ENCODE peak calls at places on chromosomes 7 and 10, in four cellular contexts. One of them, this sample, is unnamed.

GRCh38 chr7:101179117-101179779 is 845 bp downstream of the NAT16 start:
- DNase-seq in activated naive CD4-positive, alpha-beta T cell treated with anti-CD3 and anti-CD28 coated beads for 36 hours: no peak
- DNase-seq in AG09319: no peak
- DNase-seq in thoracic aorta: no peak
- DNase-seq in this sample: no peak

GRCh38 chr7:94431620-94432295 is 37.1 kb downstream of the COL1A2 start:
- DNase-seq in activated naive CD4-positive, alpha-beta T cell treated with anti-CD3 and anti-CD28 coated beads for 36 hours: no peak
- DNase-seq in thoracic aorta: no peak
- DNase-seq in AG09319: no peak
- DNase-seq in this sample: no peak

GRCh38 chr7:108613147-108613948 is 43.7 kb downstream of the DNAJB9 start:
- DNase-seq in AG09319: no peak
- DNase-seq in thoracic aorta: no peak
- DNase-seq in activated naive CD4-positive, alpha-beta T cell treated with anti-CD3 and anti-CD28 coated beads for 36 hours: no peak
- DNase-seq in this sample: no peak

GRCh38 chr10:85621562-85621961 is 745.0 kb downstream of the GRID1 start:
- DNase-seq in AG09319: no peak
- DNase-seq in thoracic aorta: no peak
- DNase-seq in activated naive CD4-positive, alpha-beta T cell treated with anti-CD3 and anti-CD28 coated beads for 36 hours: no peak
- DNase-seq in this sample: no peak

GRCh38 chr7:4919969-4920766 is 36.7 kb upstream of the RADIL start:
- DNase-seq in AG09319: no peak
- DNase-seq in thoracic aorta: no peak
- DNase-seq in activated naive CD4-positive, alpha-beta T cell treated with anti-CD3 and anti-CD28 coated beads for 36 hours: no peak
- DNase-seq in this sample: no peak

GRCh38 chr7:40876604-40877003 is 741.8 kb downstream of the SUGCT start:
- DNase-seq in activated naive CD4-positive, alpha-beta T cell treated with anti-CD3 and anti-CD28 coated beads for 36 hours: no peak
- DNase-seq in AG09319: no peak
- DNase-seq in thoracic aorta: no peak
- DNase-seq in this sample: no peak

GRCh38 chr10:112967200-112967599 is 17.2 kb downstream of the TCF7L2 start:
- DNase-seq in activated naive CD4-positive, alpha-beta T cell treated with anti-CD3 and anti-CD28 coated beads for 36 hours: no peak
- DNase-seq in AG09319: no peak
- DNase-seq in thoracic aorta: no peak
- DNase-seq in this sample: no peak

GRCh38 chr7:6271091-6271658 is 1.2 kb downstream of the CYTH3 start:
- DNase-seq in thoracic aorta: peak; percentile 39
- DNase-seq in AG09319: no peak
- DNase-seq in activated naive CD4-positive, alpha-beta T cell treated with anti-CD3 and anti-CD28 coated beads for 36 hours: peak; percentile 64
- DNase-seq in this sample: no peak

GRCh38 chr7:5406957-5407930 is 16.4 kb downstream of the TNRC18 start:
- DNase-seq in thoracic aorta: no peak
- DNase-seq in AG09319: no peak
- DNase-seq in activated naive CD4-positive, alpha-beta T cell treated with anti-CD3 and anti-CD28 coated beads for 36 hours: no peak
- DNase-seq in this sample: no peak

GRCh38 chr10:12357525-12358151 is 8.3 kb downstream of the CAMK1D start:
- DNase-seq in AG09319: no peak
- DNase-seq in thoracic aorta: no peak
- DNase-seq in activated naive CD4-positive, alpha-beta T cell treated with anti-CD3 and anti-CD28 coated beads for 36 hours: no peak
- DNase-seq in this sample: no peak

GRCh38 chr7:155701972-155702544 is 57.6 kb downstream of the RBM33 start:
- DNase-seq in thoracic aorta: no peak
- DNase-seq in activated naive CD4-positive, alpha-beta T cell treated with anti-CD3 and anti-CD28 coated beads for 36 hours: no peak
- DNase-seq in AG09319: no peak
- DNase-seq in this sample: no peak

GRCh38 chr10:62815373-62816111 is 624 bp downstream of the EGR2 start:
- DNase-seq in thoracic aorta: no peak
- DNase-seq in activated naive CD4-positive, alpha-beta T cell treated with anti-CD3 and anti-CD28 coated beads for 36 hours: peak; percentile 32
- DNase-seq in AG09319: no peak
- DNase-seq in this sample: no peak

GRCh38 chr7:158369866-158370265 is 217.8 kb downstream of the PTPRN2 start:
- DNase-seq in thoracic aorta: no peak
- DNase-seq in activated naive CD4-positive, alpha-beta T cell treated with anti-CD3 and anti-CD28 coated beads for 36 hours: no peak
- DNase-seq in AG09319: no peak
- DNase-seq in this sample: no peak

GRCh38 chr10:118721005-118721876 is 33.5 kb downstream of the CACUL1 start:
- DNase-seq in AG09319: peak; percentile 22
- DNase-seq in thoracic aorta: peak; percentile 19
- DNase-seq in activated naive CD4-positive, alpha-beta T cell treated with anti-CD3 and anti-CD28 coated beads for 36 hours: peak; percentile 82
- DNase-seq in this sample: peak; percentile 61

GRCh38 chr10:35422236-35422635 is 85.9 kb downstream of the CCNY start:
- DNase-seq in AG09319: no peak
- DNase-seq in activated naive CD4-positive, alpha-beta T cell treated with anti-CD3 and anti-CD28 coated beads for 36 hours: no peak
- DNase-seq in thoracic aorta: no peak
- DNase-seq in this sample: no peak

GRCh38 chr10:49408437-49409306 is 12.8 kb upstream of the DRGX start:
- DNase-seq in AG09319: no peak
- DNase-seq in thoracic aorta: no peak
- DNase-seq in activated naive CD4-positive, alpha-beta T cell treated with anti-CD3 and anti-CD28 coated beads for 36 hours: peak; percentile 14
- DNase-seq in this sample: peak; percentile 31

GRCh38 chr7:74193054-74193453 is 16.8 kb upstream of the LAT2 start:
- DNase-seq in activated naive CD4-positive, alpha-beta T cell treated with anti-CD3 and anti-CD28 coated beads for 36 hours: no peak
- DNase-seq in AG09319: no peak
- DNase-seq in thoracic aorta: no peak
- DNase-seq in this sample: no peak

GRCh38 chr10:130493446-130494198 is 357.4 kb downstream of the GLRX3 start:
- DNase-seq in activated naive CD4-positive, alpha-beta T cell treated with anti-CD3 and anti-CD28 coated beads for 36 hours: no peak
- DNase-seq in thoracic aorta: no peak
- DNase-seq in AG09319: no peak
- DNase-seq in this sample: no peak

GRCh38 chr7:159036916-159037605 is 107.6 kb downstream of the VIPR2 start:
- DNase-seq in AG09319: no peak
- DNase-seq in activated naive CD4-positive, alpha-beta T cell treated with anti-CD3 and anti-CD28 coated beads for 36 hours: no peak
- DNase-seq in thoracic aorta: no peak
- DNase-seq in this sample: no peak

GRCh38 chr10:113704637-113705343 is 25.1 kb downstream of the CASP7 start:
- DNase-seq in AG09319: no peak
- DNase-seq in activated naive CD4-positive, alpha-beta T cell treated with anti-CD3 and anti-CD28 coated beads for 36 hours: peak; percentile 41
- DNase-seq in thoracic aorta: no peak
- DNase-seq in this sample: peak; percentile 32

GRCh38 chr7:121797283-121798037 is 75.5 kb upstream of the PTPRZ1 start:
- DNase-seq in activated naive CD4-positive, alpha-beta T cell treated with anti-CD3 and anti-CD28 coated beads for 36 hours: no peak
- DNase-seq in thoracic aorta: no peak
- DNase-seq in AG09319: no peak
- DNase-seq in this sample: no peak

GRCh38 chr7:152706465-152706864 is 30.5 kb upstream of the XRCC2 start:
- DNase-seq in AG09319: no peak
- DNase-seq in activated naive CD4-positive, alpha-beta T cell treated with anti-CD3 and anti-CD28 coated beads for 36 hours: no peak
- DNase-seq in thoracic aorta: no peak
- DNase-seq in this sample: no peak

GRCh38 chr7:14293434-14293833 is 304.0 kb upstream of the ETV1 start:
- DNase-seq in AG09319: no peak
- DNase-seq in activated naive CD4-positive, alpha-beta T cell treated with anti-CD3 and anti-CD28 coated beads for 36 hours: no peak
- DNase-seq in thoracic aorta: no peak
- DNase-seq in this sample: no peak

GRCh38 chr10:51832652-51833383 is 133.4 kb upstream of the CSTF2T start:
- DNase-seq in AG09319: peak; percentile 1
- DNase-seq in activated naive CD4-positive, alpha-beta T cell treated with anti-CD3 and anti-CD28 coated beads for 36 hours: peak; percentile 22
- DNase-seq in thoracic aorta: no peak
- DNase-seq in this sample: no peak

GRCh38 chr7:116955801-116956514 is 2.7 kb downstream of the ST7 start:
- DNase-seq in AG09319: no peak
- DNase-seq in thoracic aorta: no peak
- DNase-seq in activated naive CD4-positive, alpha-beta T cell treated with anti-CD3 and anti-CD28 coated beads for 36 hours: peak; percentile 17
- DNase-seq in this sample: no peak

GRCh38 chr7:67618569-67619543 is 622.2 kb downstream of the TYW1 start:
- DNase-seq in AG09319: no peak
- DNase-seq in activated naive CD4-positive, alpha-beta T cell treated with anti-CD3 and anti-CD28 coated beads for 36 hours: no peak
- DNase-seq in thoracic aorta: no peak
- DNase-seq in this sample: no peak

GRCh38 chr7:26789481-26790175 is 74.8 kb downstream of the SKAP2 start:
- DNase-seq in thoracic aorta: no peak
- DNase-seq in AG09319: no peak
- DNase-seq in activated naive CD4-positive, alpha-beta T cell treated with anti-CD3 and anti-CD28 coated beads for 36 hours: no peak
- DNase-seq in this sample: no peak

GRCh38 chr7:82044497-82045080 is 274.7 kb upstream of the HGF start:
- DNase-seq in thoracic aorta: no peak
- DNase-seq in AG09319: peak; percentile 19
- DNase-seq in activated naive CD4-positive, alpha-beta T cell treated with anti-CD3 and anti-CD28 coated beads for 36 hours: peak; percentile 46
- DNase-seq in this sample: peak; percentile 20

GRCh38 chr10:59236064-59236697 is 59.7 kb downstream of the PHYHIPL start:
- DNase-seq in activated naive CD4-positive, alpha-beta T cell treated with anti-CD3 and anti-CD28 coated beads for 36 hours: no peak
- DNase-seq in AG09319: no peak
- DNase-seq in thoracic aorta: no peak
- DNase-seq in this sample: no peak

GRCh38 chr10:132541601-132542011 is 4.0 kb downstream of the INPP5A start:
- DNase-seq in thoracic aorta: no peak
- DNase-seq in activated naive CD4-positive, alpha-beta T cell treated with anti-CD3 and anti-CD28 coated beads for 36 hours: peak; percentile 76
- DNase-seq in AG09319: no peak
- DNase-seq in this sample: peak; percentile 35

GRCh38 chr7:2193120-2193519 is 39.6 kb downstream of the MAD1L1 start:
- DNase-seq in activated naive CD4-positive, alpha-beta T cell treated with anti-CD3 and anti-CD28 coated beads for 36 hours: no peak
- DNase-seq in thoracic aorta: no peak
- DNase-seq in AG09319: no peak
- DNase-seq in this sample: no peak

GRCh38 chr10:112852308-112852707 is 97.7 kb upstream of the TCF7L2 start:
- DNase-seq in AG09319: no peak
- DNase-seq in thoracic aorta: no peak
- DNase-seq in activated naive CD4-positive, alpha-beta T cell treated with anti-CD3 and anti-CD28 coated beads for 36 hours: no peak
- DNase-seq in this sample: no peak

GRCh38 chr7:45599851-45600706 is 25.9 kb downstream of the ADCY1 start:
- DNase-seq in thoracic aorta: no peak
- DNase-seq in AG09319: no peak
- DNase-seq in activated naive CD4-positive, alpha-beta T cell treated with anti-CD3 and anti-CD28 coated beads for 36 hours: no peak
- DNase-seq in this sample: no peak

GRCh38 chr7:969403-969802 is 5.9 kb downstream of the COX19 start:
- DNase-seq in thoracic aorta: no peak
- DNase-seq in AG09319: no peak
- DNase-seq in activated naive CD4-positive, alpha-beta T cell treated with anti-CD3 and anti-CD28 coated beads for 36 hours: no peak
- DNase-seq in this sample: no peak

GRCh38 chr7:98997836-98998235 is 119.5 kb downstream of the TRRAP start:
- DNase-seq in AG09319: no peak
- DNase-seq in thoracic aorta: no peak
- DNase-seq in activated naive CD4-positive, alpha-beta T cell treated with anti-CD3 and anti-CD28 coated beads for 36 hours: no peak
- DNase-seq in this sample: no peak

GRCh38 chr7:22223841-22224240 is 133.1 kb downstream of the RAPGEF5 start:
- DNase-seq in activated naive CD4-positive, alpha-beta T cell treated with anti-CD3 and anti-CD28 coated beads for 36 hours: no peak
- DNase-seq in AG09319: no peak
- DNase-seq in thoracic aorta: no peak
- DNase-seq in this sample: no peak

GRCh38 chr10:103276941-103277712 is at the start of gene INA:
- DNase-seq in AG09319: no peak
- DNase-seq in thoracic aorta: no peak
- DNase-seq in activated naive CD4-positive, alpha-beta T cell treated with anti-CD3 and anti-CD28 coated beads for 36 hours: peak; percentile 37
- DNase-seq in this sample: peak; percentile 55

GRCh38 chr7:28409716-28410627 is 2.3 kb upstream of the CREB5 start:
- DNase-seq in activated naive CD4-positive, alpha-beta T cell treated with anti-CD3 and anti-CD28 coated beads for 36 hours: no peak
- DNase-seq in thoracic aorta: no peak
- DNase-seq in AG09319: no peak
- DNase-seq in this sample: no peak

GRCh38 chr7:72283309-72283708 is 128.8 kb downstream of the CALN1 start:
- DNase-seq in AG09319: no peak
- DNase-seq in activated naive CD4-positive, alpha-beta T cell treated with anti-CD3 and anti-CD28 coated beads for 36 hours: no peak
- DNase-seq in thoracic aorta: no peak
- DNase-seq in this sample: no peak

This sample was measured in DND-41.